ENCODE peak calls at places on chromosome 15, in five cellular contexts. D is ovary, X is epithelial cell of proximal tubule, L is heart left ventricle, U is SK-N-SH. K is an unnamed sample.
A peak's percentile ranks its signal among the peaks of the same experiment; 100 is the strongest.

GRCh38 chr15:59741274-59741906 is 52.3 kb upstream of the BNIP2 start:
- DNase-seq in U (peak; percentile 52), X (no peak), L (no peak), D (no peak), K (no peak)

GRCh38 chr15:70277556-70277955 is 179.8 kb upstream of the TLE3 start:
- DNase-seq in L (no peak), D (no peak), U (no peak), X (no peak), K (no peak)

GRCh38 chr15:82919231-82919886 is 33.2 kb downstream of the HOMER2 start:
- DNase-seq in L (no peak), D (peak; percentile 75), U (no peak), X (no peak), K (peak; percentile 27)

GRCh38 chr15:100602822-100603393 is 519 bp downstream of the ASB7 start:
- DNase-seq in D (no peak), X (no peak), U (peak; percentile 10), L (no peak), K (peak; percentile 6)

GRCh38 chr15:79896634-79897379 is at the start of gene MTHFS:
- DNase-seq in U (peak; percentile 88), X (no peak), L (peak; percentile 92), D (peak; percentile 87), K (peak; percentile 82)

GRCh38 chr15:85415779-85416178 is 35.4 kb downstream of the AKAP13 start:
- DNase-seq in D (no peak), X (no peak), U (no peak), L (no peak), K (no peak)

GRCh38 chr15:70632981-70633380 is 130.4 kb downstream of the UACA start:
- DNase-seq in D (no peak), X (no peak), L (no peak), U (no peak), K (no peak)

GRCh38 chr15:60729850-60730458 is 251.0 kb upstream of the ICE2 start:
- DNase-seq in X (no peak), D (no peak), U (no peak), L (no peak), K (no peak)

GRCh38 chr15:88467073-88467934 is at the start of the genes MRPL46 and MRPS11:
- DNase-seq in L (peak; percentile 93), X (no peak), D (peak; percentile 91), U (peak; percentile 92), K (peak; percentile 90)

GRCh38 chr15:84598993-84599392 is 1.8 kb upstream of the ZSCAN2 start:
- DNase-seq in D (no peak), U (peak; percentile 77), L (no peak), X (no peak), K (no peak)

GRCh38 chr15:54373332-54373731 is 395.1 kb downstream of the UNC13C start:
- DNase-seq in D (no peak), L (no peak), X (no peak), U (no peak), K (no peak)

GRCh38 chr15:72998226-72998625 is 54.0 kb upstream of the NEO1 start:
- DNase-seq in L (no peak), X (no peak), U (no peak), D (no peak), K (no peak)

GRCh38 chr15:56215769-56216168 is 27.9 kb downstream of the RFX7 start:
- DNase-seq in X (no peak), L (no peak), U (no peak), D (no peak), K (no peak)

GRCh38 chr15:79117442-79118204 is 27.0 kb upstream of the RASGRF1 start:
- DNase-seq in D (no peak), U (no peak), L (no peak), X (no peak), K (no peak)

GRCh38 chr15:80228959-80229610 is 22.9 kb downstream of the CTXND1 start:
- DNase-seq in X (peak; percentile 85), D (no peak), L (no peak), U (no peak), K (no peak)

GRCh38 chr15:45114076-45114750 is at the start of the genes DUOX2 and DUOXA2:
- DNase-seq in U (peak; percentile 66), L (no peak), X (no peak), D (no peak), K (no peak)

GRCh38 chr15:90001062-90001682 is at the start of gene ZNF710:
- DNase-seq in L (peak; percentile 80), X (no peak), U (peak; percentile 91), D (peak; percentile 74), K (peak; percentile 51)

GRCh38 chr15:48536681-48537091 is 108.8 kb downstream of the FBN1 start:
- DNase-seq in L (no peak), D (no peak), U (peak; percentile 36), X (no peak), K (peak; percentile 14)

GRCh38 chr15:89690276-89691218 is at the start of the genes PEX11A and WDR93:
- DNase-seq in D (peak; percentile 90), X (peak; percentile 9), L (peak; percentile 86), U (peak; percentile 88), K (peak; percentile 79)

GRCh38 chr15:100114100-100114499 is 227.7 kb downstream of the ADAMTS17 start:
- DNase-seq in U (no peak), L (peak; percentile 77), D (peak; percentile 80), X (no peak), K (peak; percentile 88)

DNA sequence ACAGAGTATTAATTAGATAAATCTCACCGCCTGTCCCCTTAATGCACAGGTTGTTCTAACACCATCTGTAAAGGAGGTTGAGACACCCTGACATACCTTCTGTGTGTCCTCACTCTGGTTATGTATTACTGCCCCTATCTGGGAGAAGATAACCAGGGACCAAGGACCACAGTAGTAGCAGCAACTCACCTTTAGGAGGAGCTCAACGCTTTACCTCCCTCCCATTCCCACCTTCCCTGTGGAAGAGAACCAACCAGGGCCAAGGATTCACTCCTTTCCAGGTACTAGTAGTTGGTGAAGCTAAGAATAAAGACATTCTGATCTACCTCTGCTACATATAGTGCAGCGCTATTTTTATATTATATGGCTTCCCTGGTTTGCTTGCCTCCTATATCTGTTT is 232.6 kb downstream of the MEX3B start:
- DNase-seq in L (no peak), D (no peak), X (no peak), U (peak; percentile 24), K (no peak)
- TF ChIP-seq CTCF in L (no peak), D (no peak), X (peak; percentile 10), U (peak; percentile 52), K (peak; percentile 14)

DNA sequence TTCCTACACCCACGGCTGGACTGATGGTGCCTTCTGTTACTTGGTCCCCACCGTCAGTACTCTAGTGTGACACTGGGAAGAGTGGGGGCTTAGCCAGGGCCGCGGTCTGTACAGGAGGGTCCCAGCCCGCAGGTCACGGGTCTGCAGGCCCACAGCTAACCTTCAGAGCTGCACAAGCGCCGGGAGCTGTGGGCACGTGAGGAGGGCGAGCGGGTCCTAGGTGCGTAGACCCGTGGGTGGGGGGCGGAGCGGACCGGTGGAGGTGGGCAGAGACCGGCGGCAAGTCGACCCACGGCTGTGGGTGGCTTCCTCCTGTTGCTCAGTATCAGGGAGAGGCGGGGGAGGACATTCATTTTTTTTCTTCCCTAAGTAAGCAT is 1.2 kb downstream of the TNFAIP8L3 start:
- DNase-seq in X (no peak), U (no peak), D (peak; percentile 53), L (no peak), K (no peak)
- H3K4me3 ChIP-seq in X (peak overlapping the region; percentile 71), U (peak overlapping the region; percentile 44), D (peak overlapping the region; percentile 78), L (peak overlapping the region; percentile 57), K (peak overlapping the region; percentile 57)

GRCh38 chr15:40104296-40104864 is 4.3 kb downstream of the BMF start:
- DNase-seq in U (no peak), D (no peak), L (no peak), X (no peak), K (no peak)

GRCh38 chr15:40108061-40108854 is 421 bp downstream of the BMF start:
- DNase-seq in L (peak; percentile 84), U (peak; percentile 66), X (no peak), D (peak; percentile 86), K (peak; percentile 80)

GRCh38 chr15:40104865-40105516 is 3.7 kb downstream of the BMF start:
- DNase-seq in U (peak; percentile 85), L (peak; percentile 95), D (peak; percentile 96), X (no peak), K (peak; percentile 94)

GRCh38 chr15:40105517-40106202 is 3.0 kb downstream of the BMF start:
- DNase-seq in L (no peak), U (no peak), D (no peak), X (no peak), K (no peak)

DNA sequence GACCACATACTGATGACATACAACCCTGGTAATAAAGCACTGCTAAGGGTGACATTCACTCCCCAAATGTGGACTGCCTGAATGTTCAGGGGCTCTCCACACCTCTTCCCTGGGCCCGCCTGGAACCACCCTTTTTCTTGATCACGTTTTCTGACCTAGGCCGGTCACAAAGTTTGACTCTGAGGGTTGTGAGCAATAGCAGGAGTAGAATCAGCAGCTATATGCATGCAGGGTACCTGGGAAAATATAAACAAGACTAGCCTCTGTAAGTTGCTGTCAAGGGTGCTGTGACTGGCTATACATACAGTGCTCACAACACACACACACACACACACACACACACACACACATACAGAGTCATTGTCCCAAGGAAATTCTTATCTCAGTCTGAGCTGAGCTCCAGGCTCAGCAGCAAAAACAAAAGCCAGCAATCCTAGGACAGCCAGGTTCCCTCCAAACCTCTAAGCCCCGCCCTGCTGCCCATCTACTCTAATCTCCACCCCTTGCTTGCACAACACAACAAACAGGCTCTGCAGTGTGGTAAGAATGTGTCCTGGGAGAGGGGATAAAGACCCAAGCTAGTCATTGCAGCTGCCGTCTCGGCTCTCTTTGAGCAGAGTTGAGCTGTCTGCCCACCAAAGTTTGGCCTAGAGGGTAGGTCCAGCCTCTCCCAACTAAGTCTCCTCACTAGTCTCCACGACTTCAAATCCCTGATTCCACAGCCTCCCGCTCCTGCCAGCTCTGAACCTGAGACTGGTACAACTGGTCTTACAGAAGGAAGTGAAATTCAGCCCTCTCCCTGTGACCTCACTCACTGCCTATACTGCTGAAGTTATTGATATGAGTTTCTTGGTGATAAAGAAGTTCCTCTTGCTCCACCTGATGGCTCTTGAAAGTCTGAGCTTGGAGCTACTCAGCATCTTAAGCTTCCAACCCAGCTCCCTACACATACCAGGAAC is 2.2 kb downstream of the BMF start:
- DNase-seq in X (no peak), U (no peak), D (no peak), L (no peak), K (peak; percentile 57)
- TF ChIP-seq CTCF in X (no peak), U (no peak), D (no peak), L (no peak), K (no peak)

DNA sequence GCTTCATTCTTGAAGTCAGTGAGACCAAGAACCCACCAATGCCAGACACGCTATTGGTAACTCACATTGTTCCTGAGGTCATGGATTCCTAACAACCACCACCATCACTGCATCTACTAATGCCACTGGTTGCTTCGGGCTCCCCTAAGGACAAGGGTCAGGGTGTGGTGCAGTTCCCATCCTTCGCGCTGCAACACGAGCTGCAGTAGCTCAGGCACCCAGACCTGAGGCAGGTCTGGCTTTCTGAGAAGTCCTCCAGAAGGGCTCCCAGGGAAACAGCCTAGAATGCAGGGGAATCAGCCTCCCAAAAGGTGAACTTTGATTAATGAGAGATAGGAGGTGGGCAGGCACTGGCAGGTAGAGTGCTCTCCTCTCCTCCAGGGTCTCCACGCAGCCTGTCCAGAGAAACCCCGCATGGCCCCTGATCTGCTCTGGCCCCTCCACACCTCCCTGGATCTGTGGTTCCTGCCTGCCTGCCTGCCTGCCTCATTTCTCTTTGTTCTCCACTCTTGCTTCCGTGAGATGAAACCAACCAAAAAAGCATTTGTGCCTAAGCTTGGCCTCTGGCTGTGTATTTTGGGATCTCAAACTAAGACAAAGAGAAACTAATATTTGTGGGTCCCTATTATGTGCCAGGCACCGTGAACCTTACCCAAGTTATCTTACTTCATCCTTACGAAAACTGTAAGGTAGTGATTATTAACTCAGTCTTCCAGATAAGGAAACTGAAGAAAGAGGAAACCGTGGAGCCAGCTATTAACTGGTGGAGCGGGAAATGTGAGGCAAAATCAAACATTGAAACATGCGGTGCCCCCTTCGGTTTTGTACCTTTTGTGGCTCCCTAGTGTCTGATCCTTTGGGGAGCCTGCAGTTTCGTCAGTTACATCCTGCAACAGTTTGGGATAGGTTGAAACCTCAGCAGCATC is 43.9 kb upstream of the USP3 start:
- DNase-seq in L (no peak), X (no peak), U (no peak), D (no peak), K (no peak)
- H3K4me3 ChIP-seq in L (no peak overlapping the region), X (no peak overlapping the region), U (no peak overlapping the region), D (no peak overlapping the region), K (no peak overlapping the region)

K was measured in heart right ventricle.